ENCODE peak calls at places on chromosomes 7 and 10, in five cellular contexts. L, B, G, S and N are unnamed samples.

GRCh38 chr7:149869867-149870266 is 3.9 kb upstream of the ATP6V0E2 start:
- DNase-seq in L (no peak), B (peak), G (no peak), S (no peak), N (no peak)

GRCh38 chr10:72338180-72338579 is 16.5 kb downstream of the DNAJB12 start:
- DNase-seq in L (no peak), B (no peak), G (no peak), S (no peak), N (no peak)

GRCh38 chr10:77458986-77459590 is 178.5 kb downstream of the KCNMA1 start:
- DNase-seq in L (peak), B (no peak), G (no peak), S (no peak), N (no peak)

GRCh38 chr7:27235387-27236052 is 7.1 kb upstream of the EVX1 start:
- DNase-seq in L (peak), B (no peak), G (no peak), S (no peak), N (no peak)

GRCh38 chr7:140165422-140165821 is 11.4 kb downstream of the KDM7A start:
- DNase-seq in L (peak), B (no peak), G (no peak), S (no peak), N (no peak)

GRCh38 chr7:41145656-41146055 is 557.2 kb downstream of the INHBA start:
- DNase-seq in L (no peak), B (no peak), G (no peak), S (no peak), N (no peak)

GRCh38 chr10:100970076-100970913 is 991 bp downstream of the SEMA4G start:
- DNase-seq in L (no peak), B (no peak), G (no peak), S (no peak), N (no peak)

GRCh38 chr10:92965314-92965713 is 95.3 kb upstream of the CYP26C1 start:
- DNase-seq in L (peak), B (no peak), G (peak), S (no peak), N (peak)

GRCh38 chr7:23212395-23212794 is 30.5 kb downstream of the NUP42 start:
- DNase-seq in L (no peak), B (no peak), G (no peak), S (no peak), N (no peak)

GRCh38 chr7:151570366-151570915 is 50.7 kb upstream of the RHEB start:
- DNase-seq in L (no peak), B (no peak), G (no peak), S (no peak), N (peak)

GRCh38 chr7:44884553-44885393 is 557 bp downstream of the PURB start:
- DNase-seq in L (peak), B (peak), G (no peak), S (peak), N (no peak)

GRCh38 chr10:69901623-69902505 is 100.2 kb downstream of the COL13A1 start:
- DNase-seq in L (peak), B (no peak), G (no peak), S (no peak), N (peak)